ENCODE peak calls at places on chromosomes 16 and 17, in five cellular contexts. One of them, this sample, is unnamed.

GRCh38 chr16:78286076-78286475 is 186.6 kb downstream of the WWOX start:
- DNase-seq in pancreas: no peak
- DNase-seq in CD4-positive, alpha-beta T cell: no peak
- DNase-seq in transverse colon: no peak
- DNase-seq in GM23248: no peak
- DNase-seq in this sample: no peak

GRCh38 chr16:762049-762513 is 1.5 kb downstream of the MSLN start:
- DNase-seq in GM23248: no peak
- DNase-seq in CD4-positive, alpha-beta T cell: no peak
- DNase-seq in pancreas: no peak
- DNase-seq in transverse colon: no peak
- DNase-seq in this sample: no peak

GRCh38 chr16:68901910-68902309 is 58.6 kb downstream of the TANGO6 start:
- DNase-seq in pancreas: no peak
- DNase-seq in GM23248: peak; percentile 77
- DNase-seq in CD4-positive, alpha-beta T cell: no peak
- DNase-seq in transverse colon: no peak
- DNase-seq in this sample: no peak

GRCh38 chr17:27533874-27534815 is 77.9 kb downstream of the KSR1 start:
- DNase-seq in transverse colon: peak; percentile 33
- DNase-seq in CD4-positive, alpha-beta T cell: no peak
- DNase-seq in GM23248: peak; percentile 90
- DNase-seq in pancreas: no peak
- DNase-seq in this sample: no peak

GRCh38 chr17:35314415-35315216 is 58.8 kb downstream of the SLFN11 start:
- DNase-seq in GM23248: peak; percentile 51
- DNase-seq in transverse colon: no peak
- DNase-seq in pancreas: no peak
- DNase-seq in CD4-positive, alpha-beta T cell: no peak
- DNase-seq in this sample: no peak

GRCh38 chr17:35086931-35087573 is 23.5 kb upstream of the RFFL start:
- DNase-seq in pancreas: no peak
- DNase-seq in CD4-positive, alpha-beta T cell: no peak
- DNase-seq in GM23248: no peak
- DNase-seq in transverse colon: peak; percentile 30
- DNase-seq in this sample: no peak

GRCh38 chr17:42436401-42436800 is 13.3 kb upstream of the CAVIN1 start:
- DNase-seq in pancreas: no peak
- DNase-seq in GM23248: peak; percentile 98
- DNase-seq in transverse colon: peak; percentile 20
- DNase-seq in CD4-positive, alpha-beta T cell: no peak
- DNase-seq in this sample: no peak

GRCh38 chr16:82627811-82628339 is 1.1 kb downstream of the CDH13 start:
- DNase-seq in GM23248: peak; percentile 68
- DNase-seq in CD4-positive, alpha-beta T cell: no peak
- DNase-seq in pancreas: no peak
- DNase-seq in transverse colon: peak; percentile 26
- DNase-seq in this sample: no peak

GRCh38 chr16:30122621-30123160 is 329 bp downstream of the MAPK3 start:
- DNase-seq in GM23248: peak; percentile 40
- DNase-seq in CD4-positive, alpha-beta T cell: peak; percentile 37
- DNase-seq in transverse colon: no peak
- DNase-seq in pancreas: no peak
- DNase-seq in this sample: no peak

GRCh38 chr17:78185981-78186688 is 717 bp downstream of the TK1 start:
- DNase-seq in pancreas: no peak
- DNase-seq in GM23248: peak; percentile 54
- DNase-seq in transverse colon: peak; percentile 74
- DNase-seq in CD4-positive, alpha-beta T cell: no peak
- DNase-seq in this sample: no peak

GRCh38 chr17:76485569-76485968 is 15.7 kb downstream of the RHBDF2 start:
- DNase-seq in CD4-positive, alpha-beta T cell: no peak
- DNase-seq in GM23248: peak; percentile 18
- DNase-seq in pancreas: no peak
- DNase-seq in transverse colon: peak; percentile 22
- DNase-seq in this sample: no peak

GRCh38 chr17:57866319-57866718 is 16.5 kb upstream of the MRPS23 start:
- DNase-seq in transverse colon: no peak
- DNase-seq in GM23248: no peak
- DNase-seq in CD4-positive, alpha-beta T cell: no peak
- DNase-seq in pancreas: no peak
- DNase-seq in this sample: no peak

GRCh38 chr17:36197389-36197708 is 791 bp upstream of the CCL3L1 start:
- DNase-seq in pancreas: no peak
- DNase-seq in GM23248: no peak
- DNase-seq in transverse colon: no peak
- DNase-seq in CD4-positive, alpha-beta T cell: no peak
- DNase-seq in this sample: no peak

GRCh38 chr16:1642148-1642547 is 30.0 kb downstream of the CRAMP1 start:
- DNase-seq in transverse colon: no peak
- DNase-seq in pancreas: no peak
- DNase-seq in GM23248: no peak
- DNase-seq in CD4-positive, alpha-beta T cell: no peak
- DNase-seq in this sample: no peak

GRCh38 chr17:51817955-51818354 is 340.6 kb downstream of the CA10 start:
- DNase-seq in CD4-positive, alpha-beta T cell: no peak
- DNase-seq in pancreas: no peak
- DNase-seq in transverse colon: no peak
- DNase-seq in GM23248: no peak
- DNase-seq in this sample: no peak

GRCh38 chr17:51814521-51814920 is 344.0 kb downstream of the CA10 start:
- DNase-seq in GM23248: no peak
- DNase-seq in transverse colon: peak; percentile 19
- DNase-seq in pancreas: no peak
- DNase-seq in CD4-positive, alpha-beta T cell: no peak
- DNase-seq in this sample: no peak

GRCh38 chr17:51813166-51813783 is 345.2 kb downstream of the CA10 start:
- DNase-seq in transverse colon: peak; percentile 13
- DNase-seq in CD4-positive, alpha-beta T cell: no peak
- DNase-seq in GM23248: no peak
- DNase-seq in pancreas: no peak
- DNase-seq in this sample: no peak

GRCh38 chr17:51813784-51814174 is 344.7 kb downstream of the CA10 start:
- DNase-seq in pancreas: no peak
- DNase-seq in GM23248: no peak
- DNase-seq in transverse colon: no peak
- DNase-seq in CD4-positive, alpha-beta T cell: no peak
- DNase-seq in this sample: no peak

DNA sequence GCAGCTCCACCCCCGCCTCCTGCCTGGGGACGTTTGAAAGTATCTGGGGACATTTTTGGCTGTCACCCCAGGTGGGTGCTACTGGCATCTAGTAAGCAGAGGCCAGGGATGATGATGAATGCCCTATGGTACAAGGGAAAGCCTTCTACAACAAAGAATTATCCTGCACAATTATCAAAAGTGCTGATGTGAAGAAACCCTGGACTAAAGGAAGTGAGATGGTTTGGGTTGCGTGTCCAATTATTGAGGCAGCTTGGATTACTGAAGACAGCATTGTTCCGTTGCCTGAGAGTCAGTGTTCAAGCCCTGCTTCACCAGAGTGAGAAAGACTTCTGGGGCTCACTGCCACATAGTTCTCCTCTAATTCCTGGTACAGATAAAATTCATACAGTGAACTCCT is 343.4 kb downstream of the CA10 start:
- DNase-seq in pancreas: no peak
- DNase-seq in CD4-positive, alpha-beta T cell: no peak
- DNase-seq in transverse colon: no peak
- DNase-seq in GM23248: no peak
- DNase-seq in this sample: no peak
- H3K9me3 ChIP-seq in pancreas: no peaks in the 10 kb centered on the region
- H3K9me3 ChIP-seq in CD4-positive, alpha-beta T cell: no peaks in the 10 kb centered on the region
- H3K9me3 ChIP-seq in transverse colon: no peaks in the 10 kb centered on the region
- H3K9me3 ChIP-seq in GM23248: no peaks in the 10 kb centered on the region
- H3K9me3 ChIP-seq in this sample: no peaks in the 10 kb centered on the region

GRCh38 chr17:52737071-52737470 is 578.6 kb upstream of the CA10 start:
- DNase-seq in CD4-positive, alpha-beta T cell: no peak
- DNase-seq in pancreas: no peak
- DNase-seq in transverse colon: no peak
- DNase-seq in GM23248: no peak
- DNase-seq in this sample: no peak
- H3K9me3 ChIP-seq in CD4-positive, alpha-beta T cell: no peaks in the 10 kb centered on the region
- H3K9me3 ChIP-seq in pancreas: no peaks in the 10 kb centered on the region
- H3K9me3 ChIP-seq in transverse colon: no peaks in the 10 kb centered on the region
- H3K9me3 ChIP-seq in GM23248: no peaks in the 10 kb centered on the region
- H3K9me3 ChIP-seq in this sample: no peaks in the 10 kb centered on the region

GRCh38 chr17:21676281-21677111 is 15.8 kb upstream of the KCNJ18 start:
- DNase-seq in GM23248: no peak
- DNase-seq in transverse colon: no peak
- DNase-seq in pancreas: peak; percentile 46
- DNase-seq in CD4-positive, alpha-beta T cell: no peak
- DNase-seq in this sample: no peak

GRCh38 chr17:21679256-21680146 is 12.8 kb upstream of the KCNJ18 start:
- DNase-seq in GM23248: no peak
- DNase-seq in CD4-positive, alpha-beta T cell: no peak
- DNase-seq in pancreas: peak; percentile 59
- DNase-seq in transverse colon: no peak
- DNase-seq in this sample: peak; percentile 46

GRCh38 chr17:21677911-21678310 is 14.4 kb upstream of the KCNJ18 start:
- DNase-seq in pancreas: no peak
- DNase-seq in GM23248: no peak
- DNase-seq in transverse colon: no peak
- DNase-seq in CD4-positive, alpha-beta T cell: no peak
- DNase-seq in this sample: no peak

GRCh38 chr17:21678451-21679081 is 13.8 kb upstream of the KCNJ18 start:
- DNase-seq in transverse colon: no peak
- DNase-seq in pancreas: no peak
- DNase-seq in CD4-positive, alpha-beta T cell: no peak
- DNase-seq in GM23248: no peak
- DNase-seq in this sample: no peak

GRCh38 chr17:21677126-21677910 is 15.0 kb upstream of the KCNJ18 start:
- DNase-seq in pancreas: peak; percentile 23
- DNase-seq in transverse colon: no peak
- DNase-seq in CD4-positive, alpha-beta T cell: no peak
- DNase-seq in GM23248: no peak
- DNase-seq in this sample: no peak
- H3K9me3 ChIP-seq in pancreas: no peaks in the 10 kb centered on the region
- H3K9me3 ChIP-seq in transverse colon: no peaks in the 10 kb centered on the region
- H3K9me3 ChIP-seq in CD4-positive, alpha-beta T cell: no peaks in the 10 kb centered on the region
- H3K9me3 ChIP-seq in GM23248: no peaks in the 10 kb centered on the region
- H3K9me3 ChIP-seq in this sample: no peaks in the 10 kb centered on the region

GRCh38 chr17:22142091-22142490 is 449.8 kb downstream of the KCNJ18 start:
- DNase-seq in transverse colon: no peak
- DNase-seq in pancreas: no peak
- DNase-seq in CD4-positive, alpha-beta T cell: no peak
- DNase-seq in GM23248: no peak
- DNase-seq in this sample: no peak

DNA sequence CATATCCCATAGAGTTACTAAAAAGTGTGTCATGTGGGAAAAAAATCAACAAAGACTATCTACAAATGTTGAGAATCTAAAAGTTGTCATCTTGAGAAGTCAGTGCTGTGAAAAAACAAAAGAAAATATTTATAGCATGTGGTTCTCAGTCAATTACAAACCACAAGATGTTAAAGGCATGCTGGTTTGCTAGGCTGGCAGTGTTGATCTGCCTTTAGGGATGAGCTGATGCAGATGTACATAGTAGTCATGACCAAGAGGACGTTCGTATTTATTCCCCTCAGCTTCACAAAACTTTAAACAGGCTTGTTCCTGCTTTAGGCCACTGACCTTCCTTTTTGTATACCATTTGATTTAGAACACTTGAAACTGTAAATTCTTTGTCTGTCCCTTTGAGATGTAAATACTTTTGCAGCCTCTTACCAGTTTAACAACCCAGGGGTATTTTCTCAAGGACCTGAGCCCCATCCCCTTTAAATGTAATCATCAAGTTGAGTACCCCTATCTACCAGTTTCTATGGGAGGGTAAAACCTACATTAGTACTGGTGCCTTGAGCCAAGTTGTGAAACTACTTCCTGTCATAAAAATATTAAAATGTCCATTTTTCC is 446.6 kb downstream of the KCNJ18 start:
- DNase-seq in CD4-positive, alpha-beta T cell: no peak
- DNase-seq in GM23248: no peak
- DNase-seq in pancreas: no peak
- DNase-seq in transverse colon: no peak
- DNase-seq in this sample: no peak
- H3K9me3 ChIP-seq in CD4-positive, alpha-beta T cell: peaks cover 4% of the 10 kb centered on the region
- H3K9me3 ChIP-seq in GM23248: no peaks in the 10 kb centered on the region
- H3K9me3 ChIP-seq in pancreas: no peaks in the 10 kb centered on the region
- H3K9me3 ChIP-seq in transverse colon: peaks cover 3% of the 10 kb centered on the region
- H3K9me3 ChIP-seq in this sample: no peaks in the 10 kb centered on the region

GRCh38 chr17:70610161-70610560 is 440.8 kb downstream of the KCNJ2 start:
- DNase-seq in transverse colon: no peak
- DNase-seq in CD4-positive, alpha-beta T cell: no peak
- DNase-seq in GM23248: no peak
- DNase-seq in pancreas: no peak
- DNase-seq in this sample: no peak
- H3K9me3 ChIP-seq in transverse colon: no peaks in the 10 kb centered on the region
- H3K9me3 ChIP-seq in CD4-positive, alpha-beta T cell: no peaks in the 10 kb centered on the region
- H3K9me3 ChIP-seq in GM23248: no peaks in the 10 kb centered on the region
- H3K9me3 ChIP-seq in pancreas: no peaks in the 10 kb centered on the region
- H3K9me3 ChIP-seq in this sample: no peaks in the 10 kb centered on the region

GRCh38 chr17:83153681-83154310 is 74.4 kb downstream of the METRNL start:
- DNase-seq in CD4-positive, alpha-beta T cell: no peak
- DNase-seq in pancreas: no peak
- DNase-seq in GM23248: no peak
- DNase-seq in transverse colon: no peak
- DNase-seq in this sample: no peak

GRCh38 chr17:83152745-83153611 is 73.6 kb downstream of the METRNL start:
- DNase-seq in CD4-positive, alpha-beta T cell: no peak
- DNase-seq in pancreas: no peak
- DNase-seq in GM23248: no peak
- DNase-seq in transverse colon: peak; percentile 42
- DNase-seq in this sample: no peak

GRCh38 chr17:83151442-83152220 is 72.2 kb downstream of the METRNL start:
- DNase-seq in CD4-positive, alpha-beta T cell: peak; percentile 17
- DNase-seq in transverse colon: no peak
- DNase-seq in GM23248: peak; percentile 27
- DNase-seq in pancreas: no peak
- DNase-seq in this sample: no peak

GRCh38 chr17:83151056-83151441 is 71.6 kb downstream of the METRNL start:
- DNase-seq in transverse colon: no peak
- DNase-seq in pancreas: no peak
- DNase-seq in CD4-positive, alpha-beta T cell: no peak
- DNase-seq in GM23248: no peak
- DNase-seq in this sample: no peak

DNA sequence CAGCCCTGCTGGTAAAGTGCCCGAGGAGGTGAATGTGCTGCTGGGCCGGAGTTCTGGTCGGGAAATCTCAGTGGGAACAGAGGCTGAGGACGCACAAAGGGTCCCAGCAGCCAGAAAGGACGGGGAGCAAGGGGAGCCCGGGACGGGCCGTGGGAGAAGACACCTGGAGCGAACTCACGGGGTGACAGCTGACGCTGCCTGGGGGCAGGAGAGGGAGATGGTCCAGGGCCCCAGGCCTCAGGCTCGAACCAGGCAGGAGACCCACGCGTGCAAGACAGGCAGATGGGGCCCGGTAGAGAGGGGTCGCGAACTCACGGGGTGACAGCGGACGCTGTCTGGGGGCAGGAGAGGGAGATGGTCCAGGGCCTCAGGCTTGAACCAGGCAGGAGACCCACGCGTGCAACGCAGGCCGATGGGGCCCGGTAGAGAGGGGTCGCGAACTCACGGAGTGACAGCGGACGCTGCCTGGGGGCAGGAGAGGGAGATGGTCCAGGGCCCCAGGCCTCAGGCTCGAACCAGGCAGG is 72.9 kb downstream of the METRNL start:
- DNase-seq in GM23248: no peak
- DNase-seq in pancreas: no peak
- DNase-seq in CD4-positive, alpha-beta T cell: peak; percentile 25
- DNase-seq in transverse colon: no peak
- DNase-seq in this sample: no peak
- H3K9me3 ChIP-seq in GM23248: no peaks in the 10 kb centered on the region
- H3K9me3 ChIP-seq in pancreas: no peaks in the 10 kb centered on the region
- H3K9me3 ChIP-seq in CD4-positive, alpha-beta T cell: no peaks in the 10 kb centered on the region
- H3K9me3 ChIP-seq in transverse colon: no peaks in the 10 kb centered on the region
- H3K9me3 ChIP-seq in this sample: no peaks in the 10 kb centered on the region

GRCh38 chr16:35746281-35746962 is 2287.0 kb downstream of the TP53TG3F start:
- DNase-seq in GM23248: no peak
- DNase-seq in CD4-positive, alpha-beta T cell: no peak
- DNase-seq in pancreas: no peak
- DNase-seq in transverse colon: no peak
- DNase-seq in this sample: no peak
- H3K9me3 ChIP-seq in GM23248: no peaks in the 10 kb centered on the region
- H3K9me3 ChIP-seq in CD4-positive, alpha-beta T cell: peaks cover 63% of the 10 kb centered on the region
- H3K9me3 ChIP-seq in pancreas: no peaks in the 10 kb centered on the region
- H3K9me3 ChIP-seq in transverse colon: peaks cover 8% of the 10 kb centered on the region
- H3K9me3 ChIP-seq in this sample: no peaks in the 10 kb centered on the region